ENCODE peak calls at places on chromosomes 11 and 22, in eight cellular contexts. One of them, this sample, is unnamed.

GRCh38 chr22:46147471-46148267 is 2.7 kb upstream of the PPARA start:
- DNase-seq in stimulated activated naive CD4-positive, alpha-beta T cell: no peak
- DNase-seq in GM04504: no peak
- DNase-seq in LNCaP clone FGC: no peak
- DNase-seq in occipital lobe: no peak
- DNase-seq in LoVo: no peak
- DNase-seq in nucleus accumbens: peak
- DNase-seq in NCI-H748 treated with DMSO at 0.1 percent for 48 hours: no peak
- DNase-seq in this sample: no peak

GRCh38 chr11:31995031-31995430 is 95.8 kb upstream of the RCN1 start:
- DNase-seq in stimulated activated naive CD4-positive, alpha-beta T cell: no peak
- DNase-seq in GM04504: no peak
- DNase-seq in LNCaP clone FGC: no peak
- DNase-seq in occipital lobe: no peak
- DNase-seq in LoVo: no peak
- DNase-seq in nucleus accumbens: no peak
- DNase-seq in NCI-H748 treated with DMSO at 0.1 percent for 48 hours: no peak
- DNase-seq in this sample: no peak

GRCh38 chr22:27101288-27101687 is 443.9 kb downstream of the MIAT start:
- DNase-seq in stimulated activated naive CD4-positive, alpha-beta T cell: no peak
- DNase-seq in GM04504: no peak
- DNase-seq in LNCaP clone FGC: no peak
- DNase-seq in occipital lobe: no peak
- DNase-seq in LoVo: no peak
- DNase-seq in nucleus accumbens: no peak
- DNase-seq in NCI-H748 treated with DMSO at 0.1 percent for 48 hours: no peak
- DNase-seq in this sample: no peak

GRCh38 chr11:103215812-103216211 is 106.6 kb downstream of the DYNC2H1 start:
- DNase-seq in stimulated activated naive CD4-positive, alpha-beta T cell: no peak
- DNase-seq in GM04504: no peak
- DNase-seq in LNCaP clone FGC: no peak
- DNase-seq in occipital lobe: no peak
- DNase-seq in LoVo: no peak
- DNase-seq in nucleus accumbens: no peak
- DNase-seq in NCI-H748 treated with DMSO at 0.1 percent for 48 hours: no peak
- DNase-seq in this sample: no peak

GRCh38 chr22:19398680-19399079 is 32.9 kb downstream of the HIRA start:
- DNase-seq in stimulated activated naive CD4-positive, alpha-beta T cell: no peak
- DNase-seq in GM04504: no peak
- DNase-seq in LNCaP clone FGC: no peak
- DNase-seq in occipital lobe: no peak
- DNase-seq in LoVo: no peak
- DNase-seq in nucleus accumbens: no peak
- DNase-seq in NCI-H748 treated with DMSO at 0.1 percent for 48 hours: no peak
- DNase-seq in this sample: no peak

GRCh38 chr11:132134322-132134721 is 763.9 kb downstream of the NTM start:
- DNase-seq in stimulated activated naive CD4-positive, alpha-beta T cell: no peak
- DNase-seq in GM04504: no peak
- DNase-seq in LNCaP clone FGC: no peak
- DNase-seq in occipital lobe: no peak
- DNase-seq in LoVo: no peak
- DNase-seq in nucleus accumbens: no peak
- DNase-seq in NCI-H748 treated with DMSO at 0.1 percent for 48 hours: no peak
- DNase-seq in this sample: no peak

GRCh38 chr11:122186439-122187080 is 70.5 kb upstream of the BLID start:
- DNase-seq in stimulated activated naive CD4-positive, alpha-beta T cell: no peak
- DNase-seq in GM04504: peak
- DNase-seq in LNCaP clone FGC: no peak
- DNase-seq in occipital lobe: no peak
- DNase-seq in LoVo: peak
- DNase-seq in nucleus accumbens: no peak
- DNase-seq in NCI-H748 treated with DMSO at 0.1 percent for 48 hours: no peak
- DNase-seq in this sample: no peak

GRCh38 chr11:83473771-83474170 is 187.6 kb upstream of the CCDC90B start:
- DNase-seq in stimulated activated naive CD4-positive, alpha-beta T cell: no peak
- DNase-seq in GM04504: no peak
- DNase-seq in LNCaP clone FGC: no peak
- DNase-seq in occipital lobe: no peak
- DNase-seq in LoVo: no peak
- DNase-seq in nucleus accumbens: no peak
- DNase-seq in NCI-H748 treated with DMSO at 0.1 percent for 48 hours: no peak
- DNase-seq in this sample: no peak

GRCh38 chr11:33722579-33723234 is 13.5 kb downstream of the CD59 start:
- DNase-seq in stimulated activated naive CD4-positive, alpha-beta T cell: no peak
- DNase-seq in GM04504: peak
- DNase-seq in LNCaP clone FGC: no peak
- DNase-seq in occipital lobe: no peak
- DNase-seq in LoVo: no peak
- DNase-seq in nucleus accumbens: no peak
- DNase-seq in NCI-H748 treated with DMSO at 0.1 percent for 48 hours: no peak
- DNase-seq in this sample: no peak

GRCh38 chr22:35349368-35349703 is 31.6 kb upstream of the HMOX1 start:
- DNase-seq in stimulated activated naive CD4-positive, alpha-beta T cell: no peak
- DNase-seq in GM04504: no peak
- DNase-seq in LNCaP clone FGC: no peak
- DNase-seq in occipital lobe: no peak
- DNase-seq in LoVo: no peak
- DNase-seq in nucleus accumbens: peak
- DNase-seq in NCI-H748 treated with DMSO at 0.1 percent for 48 hours: no peak
- DNase-seq in this sample: no peak

GRCh38 chr22:33896154-33896800 is 24.0 kb downstream of the LARGE1 start:
- DNase-seq in stimulated activated naive CD4-positive, alpha-beta T cell: no peak
- DNase-seq in GM04504: no peak
- DNase-seq in LNCaP clone FGC: no peak
- DNase-seq in occipital lobe: no peak
- DNase-seq in LoVo: no peak
- DNase-seq in nucleus accumbens: no peak
- DNase-seq in NCI-H748 treated with DMSO at 0.1 percent for 48 hours: no peak
- DNase-seq in this sample: no peak

GRCh38 chr11:93541884-93542752 is 1.1 kb downstream of the SMCO4 start:
- DNase-seq in stimulated activated naive CD4-positive, alpha-beta T cell: peak
- DNase-seq in GM04504: peak
- DNase-seq in LNCaP clone FGC: no peak
- DNase-seq in occipital lobe: peak
- DNase-seq in LoVo: peak
- DNase-seq in nucleus accumbens: peak
- DNase-seq in NCI-H748 treated with DMSO at 0.1 percent for 48 hours: no peak
- DNase-seq in this sample: no peak